ENCODE peak calls at places on chromosome 20, in four cellular contexts. J, Y, I and W are unnamed samples.

GRCh38 chr20:45782890-45783289 is 8.8 kb downstream of the WFDC3 start:
- DNase-seq in J (no peak), Y (no peak), I (no peak), W (no peak)

GRCh38 chr20:17657079-17657825 is 24.8 kb downstream of the RRBP1 start:
- DNase-seq in J (no peak), Y (no peak), I (no peak), W (no peak)

GRCh38 chr20:49635171-49635570 is 67.2 kb upstream of the PTGIS start:
- DNase-seq in J (no peak), Y (no peak), I (no peak), W (no peak)

GRCh38 chr20:54772931-54773642 is 297.7 kb downstream of the DOK5 start:
- DNase-seq in J (no peak), Y (no peak), I (no peak), W (no peak)

GRCh38 chr20:64108731-64109389 is 1.5 kb upstream of the NPBWR2 start:
- DNase-seq in J (no peak), Y (no peak), I (no peak), W (no peak)

GRCh38 chr20:36384022-36384619 is 78.0 kb downstream of the DLGAP4 start:
- DNase-seq in J (no peak), Y (peak), I (peak), W (peak)

GRCh38 chr20:24991897-24992419 is 593 bp downstream of the APMAP start:
- DNase-seq in J (no peak), Y (no peak), I (peak), W (no peak)

GRCh38 chr20:30594112-30594511 is 663.4 kb upstream of the DEFB115 start:
- DNase-seq in J (no peak), Y (no peak), I (no peak), W (no peak)

GRCh38 chr20:10427060-10427692 is 6.8 kb downstream of the MKKS start:
- DNase-seq in J (no peak), Y (peak), I (peak), W (no peak)

GRCh38 chr20:36544134-36545018 is 3.1 kb downstream of the MYL9 start:
- DNase-seq in J (no peak), Y (no peak), I (no peak), W (no peak)

GRCh38 chr20:62819494-62820174 is 2.8 kb downstream of the COL9A3 start:
- DNase-seq in J (no peak), Y (no peak), I (no peak), W (no peak)

GRCh38 chr20:37797669-37798175 is 103.9 kb downstream of the CTNNBL1 start:
- DNase-seq in J (no peak), Y (no peak), I (no peak), W (no peak)

GRCh38 chr20:10469599-10469998 is 34.5 kb downstream of the SLX4IP start:
- DNase-seq in J (no peak), Y (peak), I (peak), W (peak)

GRCh38 chr20:50484271-50484976 is 25.8 kb upstream of the PTPN1 start:
- DNase-seq in J (no peak), Y (no peak), I (no peak), W (no peak)

GRCh38 chr20:25277051-25277801 is 29.3 kb downstream of the PYGB start:
- DNase-seq in J (no peak), Y (no peak), I (no peak), W (no peak)

GRCh38 chr20:24998121-24998520 is 5.6 kb upstream of the APMAP start:
- DNase-seq in J (no peak), Y (no peak), I (no peak), W (no peak)

DNA sequence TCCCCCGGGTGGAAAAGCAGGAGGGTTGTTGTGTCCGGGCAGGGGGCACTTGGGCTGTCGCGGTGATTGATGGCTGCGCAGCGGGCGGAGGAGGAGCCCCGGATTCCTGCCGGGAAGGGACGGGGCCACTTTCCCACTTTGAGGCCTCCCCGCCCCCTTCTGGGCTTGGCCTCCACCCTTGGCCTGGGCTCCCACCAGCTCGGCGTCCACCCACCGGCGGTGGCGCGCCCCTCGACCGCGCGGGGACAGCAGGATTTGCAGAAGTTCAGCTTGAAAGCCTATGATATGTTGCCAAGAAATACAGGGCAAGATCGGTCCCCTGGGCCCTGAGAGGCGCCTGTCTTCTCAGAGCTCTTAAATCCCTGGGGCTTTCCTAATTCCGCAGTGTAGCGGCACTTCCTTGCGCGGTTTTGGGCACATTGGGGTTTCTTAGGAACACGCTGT is 852 bp downstream of the RIN2 start:
- DNase-seq in J (no peak), Y (peak), I (peak), W (no peak)
- TF ChIP-seq SUZ12 in J (no peak), Y (no peak), I (no peak), W (no peak)

GRCh38 chr20:57698867-57699275 is 10.9 kb downstream of the PMEPA1 start:
- DNase-seq in J (no peak), Y (no peak), I (no peak), W (no peak)
- TF ChIP-seq SUZ12 in J (no peak), Y (no peak), I (no peak), W (no peak)

GRCh38 chr20:4767084-4767483 is 45.4 kb downstream of the PRND start:
- DNase-seq in J (no peak), Y (no peak), I (no peak), W (no peak)
- TF ChIP-seq SUZ12 in J (no peak), Y (no peak), I (no peak), W (no peak)

GRCh38 chr20:56515657-56516381 is 8.7 kb upstream of the FAM209A start:
- DNase-seq in J (no peak), Y (no peak), I (no peak), W (no peak)
- TF ChIP-seq SUZ12 in J (no peak), Y (no peak), I (no peak), W (no peak)